ENCODE peak calls at places on chromosome 20, in eight cellular contexts. P, R, N, K, V, D, C and H are unnamed samples.

GRCh38 chr20:33784225-33784624 is 26.9 kb upstream of the CHMP4B start:
- DNase-seq in P (no peak), R (no peak), N (no peak), K (no peak), V (no peak), D (peak), C (no peak), H (no peak)

GRCh38 chr20:7710440-7710839 is 229.8 kb downstream of the HAO1 start:
- DNase-seq in P (no peak), R (peak), N (no peak), K (no peak), V (no peak), D (no peak), C (no peak), H (no peak)

GRCh38 chr20:25038591-25039015 is 19.3 kb downstream of the ACSS1 start:
- DNase-seq in P (no peak), R (no peak), N (no peak), K (no peak), V (no peak), D (no peak), C (no peak), H (no peak)

GRCh38 chr20:1944345-1945099 is 49.3 kb downstream of the SIRPA start:
- DNase-seq in P (no peak), R (no peak), N (no peak), K (no peak), V (no peak), D (peak), C (no peak), H (no peak)

GRCh38 chr20:12966468-12967085 is 42.2 kb upstream of the SPTLC3 start:
- DNase-seq in P (peak), R (peak), N (no peak), K (no peak), V (no peak), D (peak), C (no peak), H (peak)

GRCh38 chr20:18404172-18404571 is 62.7 kb downstream of the DZANK1 start:
- DNase-seq in P (peak), R (peak), N (no peak), K (no peak), V (no peak), D (no peak), C (no peak), H (no peak)

GRCh38 chr20:57698191-57698866 is 11.5 kb downstream of the PMEPA1 start:
- DNase-seq in P (peak), R (peak), N (peak), K (no peak), V (no peak), D (no peak), C (peak), H (peak)

GRCh38 chr20:37327748-37328147 is 18.2 kb upstream of the SRC start:
- DNase-seq in P (no peak), R (peak), N (no peak), K (peak), V (no peak), D (no peak), C (peak), H (peak)

GRCh38 chr20:24995741-24996448 is 3.3 kb upstream of the APMAP start:
- DNase-seq in P (no peak), R (no peak), N (no peak), K (no peak), V (no peak), D (no peak), C (no peak), H (no peak)

GRCh38 chr20:23639490-23639958 is 1.8 kb upstream of the CST3 start:
- DNase-seq in P (no peak), R (no peak), N (no peak), K (no peak), V (no peak), D (no peak), C (no peak), H (no peak)

GRCh38 chr20:61577065-61577464 is 325.0 kb downstream of the CDH4 start:
- DNase-seq in P (no peak), R (no peak), N (no peak), K (no peak), V (no peak), D (no peak), C (no peak), H (no peak)

GRCh38 chr20:38055294-38055693 is 21.7 kb downstream of the RPRD1B start:
- DNase-seq in P (no peak), R (peak), N (no peak), K (no peak), V (no peak), D (no peak), C (no peak), H (no peak)

GRCh38 chr20:11411765-11412164 is 505.9 kb upstream of the BTBD3 start:
- DNase-seq in P (no peak), R (no peak), N (no peak), K (no peak), V (no peak), D (peak), C (no peak), H (no peak)

GRCh38 chr20:41138527-41139226 is 1.3 kb downstream of the PLCG1 start:
- DNase-seq in P (no peak), R (no peak), N (peak), K (no peak), V (no peak), D (peak), C (no peak), H (no peak)

GRCh38 chr20:6657904-6658303 is 109.6 kb upstream of the BMP2 start:
- DNase-seq in P (no peak), R (no peak), N (no peak), K (no peak), V (no peak), D (no peak), C (no peak), H (no peak)

GRCh38 chr20:40197744-40198143 is 491.3 kb downstream of the MAFB start:
- DNase-seq in P (no peak), R (peak), N (no peak), K (no peak), V (peak), D (no peak), C (no peak), H (no peak)

GRCh38 chr20:37294262-37294981 is 5.0 kb downstream of the MANBAL start:
- DNase-seq in P (no peak), R (peak), N (no peak), K (no peak), V (no peak), D (no peak), C (no peak), H (no peak)

GRCh38 chr20:7989379-7989778 is 30.2 kb downstream of the TMX4 start:
- DNase-seq in P (no peak), R (no peak), N (no peak), K (no peak), V (no peak), D (no peak), C (no peak), H (no peak)

GRCh38 chr20:2301164-2301622 is 5.4 kb downstream of the TGM3 start:
- DNase-seq in P (no peak), R (peak), N (no peak), K (peak), V (no peak), D (no peak), C (peak), H (no peak)

GRCh38 chr20:50346372-50347347 is 156.0 kb downstream of the CEBPB start:
- DNase-seq in P (peak), R (peak), N (peak), K (peak), V (no peak), D (no peak), C (peak), H (peak)

GRCh38 chr20:18314786-18315406 is 26.6 kb downstream of the ZNF133 start:
- DNase-seq in P (peak), R (peak), N (no peak), K (no peak), V (no peak), D (no peak), C (no peak), H (peak)

GRCh38 chr20:24648481-24648880 is 179.1 kb downstream of the SYNDIG1 start:
- DNase-seq in P (no peak), R (peak), N (no peak), K (peak), V (no peak), D (no peak), C (no peak), H (no peak)

GRCh38 chr20:23995905-23996666 is 7.5 kb upstream of the GGTLC1 start:
- DNase-seq in P (peak), R (peak), N (peak), K (no peak), V (peak), D (peak), C (peak), H (no peak)

GRCh38 chr20:6067765-6068318 is 14.0 kb upstream of the LRRN4 start:
- DNase-seq in P (no peak), R (no peak), N (no peak), K (no peak), V (no peak), D (no peak), C (no peak), H (no peak)

GRCh38 chr20:53706511-53707031 is 112.9 kb upstream of the ZNF217 start:
- DNase-seq in P (no peak), R (peak), N (no peak), K (no peak), V (no peak), D (no peak), C (no peak), H (peak)

GRCh38 chr20:25296094-25297093 is 48.5 kb downstream of the PYGB start:
- DNase-seq in P (no peak), R (no peak), N (no peak), K (no peak), V (no peak), D (peak), C (no peak), H (no peak)

GRCh38 chr20:29874476-29875202 is 1382.8 kb upstream of the DEFB115 start:
- DNase-seq in P (no peak), R (no peak), N (peak), K (no peak), V (no peak), D (no peak), C (peak), H (no peak)

GRCh38 chr20:38838326-38838725 is 32.8 kb downstream of the PPP1R16B start:
- DNase-seq in P (no peak), R (no peak), N (no peak), K (no peak), V (no peak), D (no peak), C (no peak), H (no peak)

GRCh38 chr20:13862245-13862644 is 77.4 kb downstream of the NDUFAF5 start:
- DNase-seq in P (no peak), R (no peak), N (no peak), K (no peak), V (no peak), D (no peak), C (no peak), H (no peak)

GRCh38 chr20:44501448-44501847 is 20.4 kb downstream of the SERINC3 start:
- DNase-seq in P (no peak), R (peak), N (no peak), K (no peak), V (no peak), D (no peak), C (peak), H (peak)

GRCh38 chr20:43658068-43658722 is 8.7 kb upstream of the MYBL2 start:
- DNase-seq in P (peak), R (peak), N (no peak), K (no peak), V (no peak), D (peak), C (no peak), H (no peak)

GRCh38 chr20:34984756-34985261 is 29.1 kb downstream of the MYH7B start:
- DNase-seq in P (no peak), R (no peak), N (no peak), K (no peak), V (no peak), D (no peak), C (no peak), H (no peak)

GRCh38 chr20:48816282-48816860 is 11.4 kb downstream of the PREX1 start:
- DNase-seq in P (no peak), R (no peak), N (no peak), K (no peak), V (no peak), D (no peak), C (no peak), H (no peak)

DNA sequence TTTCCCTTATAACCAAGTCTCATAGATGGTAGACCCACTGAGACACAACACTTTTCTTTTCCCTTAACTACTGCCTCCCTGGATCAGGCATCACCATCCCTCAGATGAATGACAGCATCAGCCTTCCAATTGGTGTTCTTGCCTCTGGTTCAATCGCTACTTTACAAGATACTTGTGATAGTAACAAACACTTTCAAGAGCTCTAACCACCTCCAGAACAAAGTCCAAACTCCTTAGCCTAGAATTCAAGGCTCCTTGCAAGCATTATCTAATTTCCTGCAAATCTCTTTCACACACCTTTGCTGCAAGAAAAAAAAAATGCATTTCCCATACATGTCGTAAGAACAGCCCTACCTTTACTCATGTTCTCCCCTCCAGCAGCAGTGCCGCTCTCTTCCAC is 33.1 kb downstream of the RALGAPA2 start:
- DNase-seq in P (no peak), R (no peak), N (no peak), K (no peak), V (no peak), D (no peak), C (no peak), H (no peak)
- TF ChIP-seq CTCF in P (no peak), R (no peak), N (no peak), K (no peak), V (no peak), D (no peak), C (no peak), H (no peak)

DNA sequence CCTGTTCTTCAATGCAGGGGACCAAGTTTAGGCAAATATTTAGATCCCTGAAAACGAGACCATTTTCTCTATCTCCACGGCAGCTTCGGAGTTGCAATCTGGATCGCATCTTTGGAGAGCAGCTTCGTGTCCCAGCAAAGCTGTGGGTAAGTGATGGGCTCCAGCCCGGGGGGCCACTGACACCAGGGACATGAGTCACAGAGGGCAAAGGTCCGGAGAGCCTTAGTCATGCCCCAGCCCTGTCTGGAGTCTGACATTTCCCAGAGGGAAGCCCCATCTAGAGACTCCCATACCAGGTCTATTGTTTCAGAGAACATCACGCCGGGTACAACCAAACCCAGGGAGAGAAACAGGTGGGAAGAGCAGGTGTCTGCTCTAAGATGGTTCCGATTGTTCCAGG is 95.9 kb downstream of the NFATC2 start:
- DNase-seq in P (peak), R (peak), N (peak), K (no peak), V (no peak), D (no peak), C (peak), H (no peak)
- H3K4me3 ChIP-seq in P (no peak), R (peak), N (no peak), K (no peak), V (no peak), D (no peak), C (no peak), H (no peak)

GRCh38 chr20:59987135-59987534 is 28.9 kb downstream of the CDH26 start:
- DNase-seq in P (peak), R (no peak), N (no peak), K (no peak), V (no peak), D (no peak), C (no peak), H (no peak)

GRCh38 chr20:59984551-59984950 is 26.3 kb downstream of the CDH26 start:
- DNase-seq in P (no peak), R (no peak), N (no peak), K (no peak), V (no peak), D (no peak), C (no peak), H (no peak)

GRCh38 chr20:59988141-59988540 is 29.9 kb downstream of the CDH26 start:
- DNase-seq in P (peak), R (peak), N (no peak), K (peak), V (peak), D (no peak), C (no peak), H (no peak)

GRCh38 chr20:59985864-59986263 is 27.6 kb downstream of the CDH26 start:
- DNase-seq in P (no peak), R (no peak), N (no peak), K (no peak), V (no peak), D (peak), C (no peak), H (no peak)
- TF ChIP-seq CTCF in P (no peak), R (no peak), N (no peak), K (no peak), V (no peak), D (peak), C (no peak), H (no peak)

GRCh38 chr20:63472159-63472811 is at the start of gene KCNQ2:
- DNase-seq in P (no peak), R (no peak), N (peak), K (no peak), V (no peak), D (peak), C (no peak), H (no peak)
- H3K4me3 ChIP-seq in P (no peak), R (no peak), N (no peak), K (no peak), V (peak), D (peak), C (no peak), H (no peak)

GRCh38 chr20:9223296-9223695 is 154.4 kb downstream of the PLCB4 start:
- DNase-seq in P (no peak), R (no peak), N (no peak), K (no peak), V (no peak), D (no peak), C (no peak), H (no peak)
- TF ChIP-seq CTCF in P (no peak), R (no peak), N (no peak), K (no peak), V (no peak), D (no peak), C (no peak), H (no peak)